ENCODE peak calls at places on chromosomes 13 and 19, in four cellular contexts. W is cardiac muscle cell, K is ovary, O is naive B cell. R is an unnamed sample.

GRCh38 chr13:43080199-43080598 is 56.8 kb downstream of the DNAJC15 start:
- DNase-seq in W (no peak), K (no peak), O (no peak), R (no peak)

GRCh38 chr13:71358218-71358617 is 508.8 kb downstream of the DACH1 start:
- DNase-seq in W (no peak), K (no peak), O (no peak), R (no peak)

GRCh38 chr19:53992211-53992610 is 774 bp downstream of the CACNG6 start:
- DNase-seq in W (no peak), K (no peak), O (no peak), R (no peak)

GRCh38 chr19:35204799-35205732 is 23.5 kb downstream of the FAM187B start:
- DNase-seq in W (no peak), K (no peak), O (peak), R (no peak)

GRCh38 chr19:58351996-58352755 is 1.1 kb downstream of the A1BG start:
- DNase-seq in W (no peak), K (no peak), O (no peak), R (no peak)

GRCh38 chr19:48290341-48290922 is 20.6 kb downstream of the ZNF114 start:
- DNase-seq in W (peak), K (no peak), O (no peak), R (peak)

GRCh38 chr19:36110487-36111199 is at the start of gene OVOL3:
- DNase-seq in W (no peak), K (no peak), O (no peak), R (no peak)

GRCh38 chr19:48123907-48124675 is 13.5 kb upstream of the PLA2G4C start:
- DNase-seq in W (no peak), K (no peak), O (no peak), R (no peak)

GRCh38 chr13:51235186-51235585 is 13.0 kb downstream of the FAM124A start:
- DNase-seq in W (no peak), K (no peak), O (no peak), R (no peak)

GRCh38 chr19:21568816-21569496 is 63.6 kb downstream of the ZNF429 start:
- DNase-seq in W (no peak), K (peak), O (peak), R (peak)

GRCh38 chr19:11496391-11497163 is 9.1 kb downstream of the ZNF653 start:
- DNase-seq in W (peak), K (peak), O (peak), R (peak)

GRCh38 chr19:56350416-56351045 is 35.9 kb upstream of the ZSCAN5A start:
- DNase-seq in W (peak), K (no peak), O (peak), R (peak)

GRCh38 chr13:77079902-77080413 is 53.0 kb upstream of the FBXL3 start:
- DNase-seq in W (no peak), K (no peak), O (no peak), R (no peak)

GRCh38 chr13:49603318-49603717 is 18.0 kb upstream of the RCBTB1 start:
- DNase-seq in W (no peak), K (no peak), O (no peak), R (no peak)

GRCh38 chr19:49952475-49952829 is 8.5 kb downstream of the SIGLEC11 start:
- DNase-seq in W (no peak), K (peak), O (no peak), R (no peak)

GRCh38 chr19:42115219-42115618 is 17.0 kb downstream of the POU2F2 start:
- DNase-seq in W (peak), K (no peak), O (no peak), R (no peak)

GRCh38 chr19:8396563-8397203 is 6.5 kb downstream of the RAB11B start:
- DNase-seq in W (peak), K (peak), O (no peak), R (peak)

GRCh38 chr19:29690842-29691241 is 24.2 kb downstream of the C19orf12 start:
- DNase-seq in W (no peak), K (no peak), O (no peak), R (no peak)

GRCh38 chr13:31322025-31322424 is 122.2 kb downstream of the B3GLCT start:
- DNase-seq in W (peak), K (no peak), O (no peak), R (peak)

GRCh38 chr13:100089633-100090032 is 740 bp downstream of the PCCA start:
- DNase-seq in W (no peak), K (no peak), O (peak), R (no peak)

GRCh38 chr19:5718579-5719273 is 1.2 kb downstream of the LONP1 start:
- DNase-seq in W (no peak), K (no peak), O (no peak), R (no peak)

GRCh38 chr19:3606690-3607289 is at the start of gene TBXA2R:
- DNase-seq in W (peak), K (peak), O (peak), R (peak)

R was measured in left cardiac atrium.